ENCODE peak calls at places on chromosomes 4 and X, in six cellular contexts. K, T, Q, L, J and C are unnamed samples.

GRCh38 chrX:48957477-48957826 is at the start of gene OTUD5:
- DNase-seq in L (peak), K (no peak), Q (peak), T (peak), J (peak), C (peak)

GRCh38 chr4:88077911-88078310 is 70.5 kb downstream of the PKD2 start:
- DNase-seq in T (no peak), Q (no peak), K (peak), J (no peak), L (no peak), C (no peak)

GRCh38 chr4:77308843-77309242 is 151.8 kb downstream of the CCNG2 start:
- DNase-seq in J (no peak), T (no peak), Q (peak), L (peak), K (peak), C (peak)

GRCh38 chrX:130024127-130024526 is 41.7 kb downstream of the BCORL1 start:
- DNase-seq in K (peak), Q (peak), L (peak), J (peak), T (peak), C (peak)

GRCh38 chrX:11733614-11734013 is 24.4 kb upstream of the MSL3 start:
- DNase-seq in L (no peak), J (no peak), K (no peak), Q (no peak), T (no peak), C (no peak)

GRCh38 chr4:139720806-139721205 is 55.2 kb downstream of the MGST2 start:
- DNase-seq in Q (no peak), K (no peak), T (no peak), L (no peak), J (no peak), C (no peak)

GRCh38 chr4:28287837-28288236 is 1427.2 kb downstream of the STIM2 start:
- DNase-seq in T (no peak), Q (peak), K (peak), J (no peak), L (no peak), C (no peak)

GRCh38 chr4:16530688-16531635 is 304.7 kb upstream of the TAPT1 start:
- DNase-seq in K (peak), J (no peak), Q (no peak), T (no peak), L (no peak), C (no peak)

GRCh38 chr4:156303708-156304107 is 350.0 kb upstream of the CTSO start:
- DNase-seq in T (no peak), Q (no peak), J (no peak), K (no peak), L (no peak), C (no peak)

GRCh38 chrX:101009086-101009485 is 39.6 kb downstream of the ARL13A start:
- DNase-seq in Q (peak), L (no peak), T (no peak), K (peak), J (no peak), C (no peak)

GRCh38 chr4:41657561-41657960 is 91.0 kb downstream of the PHOX2B start:
- DNase-seq in J (no peak), Q (no peak), K (peak), T (no peak), L (no peak), C (no peak)

GRCh38 chr4:5125326-5125725 is 74.0 kb downstream of the STK32B start:
- DNase-seq in Q (no peak), L (no peak), J (no peak), T (no peak), K (no peak), C (no peak)

DNA sequence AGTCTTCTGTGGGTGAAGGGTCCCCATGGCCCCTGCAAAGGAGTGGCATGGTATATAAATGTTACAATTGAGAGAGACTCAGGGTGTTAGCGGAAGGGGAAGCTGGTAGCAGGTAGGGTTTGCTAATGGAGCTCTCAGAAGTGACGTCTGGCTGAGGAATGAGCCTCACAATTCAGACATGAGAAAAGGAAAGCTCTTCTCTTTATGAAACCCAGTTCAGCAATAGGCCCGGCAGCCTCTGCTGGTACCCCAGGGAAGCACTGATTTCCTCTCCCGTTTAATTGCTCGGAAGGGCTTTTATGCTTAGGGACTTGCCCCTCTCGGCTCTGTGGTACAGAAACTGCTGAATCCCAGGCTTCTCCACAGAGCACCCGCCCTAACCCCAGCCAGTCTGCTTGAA is 19.4 kb upstream of the AFAP1 start:
- DNase-seq in T (no peak), J (no peak), K (no peak), Q (no peak), L (no peak), C (no peak)
- TF ChIP-seq CTCF in T (no peak), J (no peak), K (no peak), Q (peak), L (no peak), C (no peak)

GRCh38 chr4:19187709-19188108 is 1064.0 kb upstream of the SLIT2 start:
- DNase-seq in L (no peak), T (no peak), Q (no peak), J (no peak), K (no peak), C (no peak)

GRCh38 chr4:19195696-19196095 is 1056.0 kb upstream of the SLIT2 start:
- DNase-seq in J (no peak), Q (no peak), K (no peak), T (no peak), L (no peak), C (no peak)

GRCh38 chr4:19194672-19195071 is 1057.0 kb upstream of the SLIT2 start:
- DNase-seq in J (no peak), Q (no peak), K (no peak), L (no peak), T (no peak), C (no peak)

GRCh38 chr4:19193274-19193962 is 1058.3 kb upstream of the SLIT2 start:
- DNase-seq in J (no peak), Q (no peak), T (no peak), L (no peak), K (no peak), C (no peak)
- TF ChIP-seq CTCF in J (no peak), Q (no peak), T (no peak), L (no peak), K (no peak), C (no peak)

GRCh38 chrX:104913348-104913747 is 307.1 kb downstream of the TEX13A start:
- DNase-seq in J (no peak), K (peak), Q (no peak), T (no peak), L (no peak), C (no peak)
- TF ChIP-seq CTCF in J (peak), K (no peak), Q (peak), T (peak), L (no peak), C (no peak)

DNA sequence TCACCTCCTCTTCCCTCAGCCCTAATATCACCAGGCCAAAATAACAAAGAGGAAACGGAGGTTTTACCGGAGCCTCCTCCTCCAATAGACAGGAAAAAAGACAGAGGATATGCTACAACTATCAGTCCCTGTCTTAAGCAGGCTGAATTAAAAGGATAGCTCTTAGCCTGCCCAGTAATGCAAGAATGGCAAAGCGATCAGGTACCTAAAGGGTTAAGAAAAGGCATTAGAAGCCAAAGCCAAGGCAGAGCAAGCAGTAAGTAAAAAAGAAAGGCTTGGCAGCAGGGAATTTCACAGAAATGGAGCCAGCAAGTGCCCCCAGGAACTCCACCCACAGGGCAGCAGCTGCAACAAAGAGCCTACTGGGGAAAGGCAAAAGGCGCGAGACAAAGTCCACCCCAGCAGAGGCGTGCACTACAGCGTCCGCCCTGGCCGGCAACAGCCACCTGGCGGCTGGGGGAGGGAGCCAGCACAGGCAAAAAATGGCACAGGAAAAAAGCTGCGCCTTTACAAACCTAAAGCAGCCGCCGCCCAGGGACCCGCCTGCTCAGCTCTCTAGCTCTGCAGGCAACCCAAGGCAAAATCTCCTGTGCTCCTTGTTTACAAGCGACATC is 220.6 kb upstream of the ZC4H2 start:
- DNase-seq in T (peak), J (no peak), Q (no peak), K (no peak), L (no peak), C (no peak)
- TF ChIP-seq CTCF in T (peak), J (no peak), Q (no peak), K (no peak), L (no peak), C (no peak)

DNA sequence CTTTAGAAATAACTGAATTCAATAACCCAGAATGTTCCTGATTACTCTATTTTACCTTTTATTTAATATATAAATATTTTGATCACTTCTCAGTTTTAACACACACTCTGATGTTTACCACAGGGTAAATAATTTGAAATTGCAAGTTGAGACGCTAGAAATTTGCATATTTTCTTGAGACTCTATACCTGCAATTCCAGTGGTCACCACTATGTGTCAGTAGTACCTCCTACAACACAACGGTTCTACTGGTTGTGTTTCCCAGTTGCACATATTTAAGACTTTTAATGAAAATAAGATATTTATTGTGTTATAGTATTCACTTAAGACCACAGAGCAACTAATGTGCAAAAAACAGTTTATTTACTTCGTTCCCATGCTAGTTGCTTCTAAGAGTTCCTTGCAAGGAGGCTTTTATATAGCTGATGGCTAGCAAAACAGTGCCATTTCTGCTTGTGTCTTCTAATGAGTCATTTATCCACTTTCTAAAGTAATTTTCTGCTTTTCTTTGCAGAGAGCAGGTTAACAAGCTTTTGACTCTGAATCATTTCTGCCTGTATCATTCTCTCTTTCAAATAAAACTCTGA is 98.9 kb upstream of the PDLIM3 start:
- DNase-seq in T (no peak), L (no peak), Q (no peak), K (no peak), J (no peak), C (no peak)
- TF ChIP-seq CTCF in T (peak), L (no peak), Q (peak), K (peak), J (peak), C (peak)

DNA sequence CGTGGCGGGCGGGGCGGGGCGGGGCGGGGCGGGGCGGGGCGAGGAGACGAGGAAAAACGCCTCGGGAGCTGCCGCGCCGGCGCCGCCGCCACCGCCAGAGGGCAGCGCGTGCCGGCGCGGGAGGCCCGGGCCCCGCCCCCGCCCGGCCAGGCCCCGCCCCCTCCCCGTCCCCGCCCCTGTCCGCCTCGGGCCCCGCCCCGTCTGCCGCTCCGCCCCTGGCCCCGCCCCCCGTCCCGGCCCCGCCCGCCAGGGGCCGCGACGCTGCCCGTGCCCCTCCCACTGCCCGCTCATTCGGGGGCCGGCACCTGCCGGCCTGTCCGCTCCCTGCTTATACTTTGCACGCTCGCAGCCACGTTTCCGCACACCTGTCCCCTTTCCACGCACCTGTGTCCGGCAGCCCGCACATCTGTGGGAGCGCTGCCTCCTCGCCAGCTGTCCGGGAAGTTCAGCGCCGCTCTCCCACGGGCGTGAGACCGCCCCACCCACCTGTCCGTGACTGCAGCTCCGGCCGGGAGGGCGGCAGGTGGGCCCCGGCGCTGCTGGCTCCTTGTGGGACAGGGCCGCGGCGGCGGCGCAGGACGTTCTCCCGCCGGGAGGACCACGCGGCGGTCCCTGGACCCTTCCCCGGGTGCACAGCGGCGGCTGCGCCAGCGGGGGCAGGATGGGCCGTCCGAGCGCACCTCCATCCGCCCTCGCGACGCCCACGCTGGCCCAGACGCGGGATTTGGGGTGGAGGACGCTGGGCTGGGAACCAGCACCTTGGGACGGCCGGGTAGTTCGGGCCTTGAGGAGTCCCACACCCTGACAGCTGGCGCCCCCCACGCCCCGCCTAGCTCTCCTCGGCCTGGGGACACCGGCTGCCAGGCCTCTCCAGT is 1.5 kb upstream of the FGFRL1 start:
- DNase-seq in T (peak), Q (no peak), J (no peak), L (peak), K (peak), C (peak)
- TF ChIP-seq CTCF in T (peak), Q (no peak), J (no peak), L (peak), K (peak), C (peak)

GRCh38 chr4:121421594-121421993 is 40.8 kb upstream of the QRFPR start:
- DNase-seq in L (no peak), J (no peak), T (no peak), K (no peak), Q (no peak), C (no peak)
- TF ChIP-seq CTCF in L (peak), J (peak), T (peak), K (no peak), Q (peak), C (peak)